ENCODE peak calls at places on chromosomes 11 and 22, in seven cellular contexts. C, Z, Y, A, J, T and B are unnamed samples.

GRCh38 chr11:1389932-1390587 is at the start of gene BRSK2:
- DNase-seq in Z (no peak), T (no peak), C (no peak), A (no peak), J (no peak), Y (no peak), B (no peak)

GRCh38 chr11:82775736-82776346 is 42.2 kb upstream of the FAM181B start:
- DNase-seq in A (peak; percentile 50), C (peak; percentile 42), Y (peak; percentile 36), T (peak; percentile 32), J (peak; percentile 68), Z (peak; percentile 85), B (no peak)

GRCh38 chr11:77126861-77127673 is 979 bp upstream of the MYO7A start:
- DNase-seq in C (no peak), A (no peak), Z (peak; percentile 57), T (peak; percentile 89), J (peak; percentile 59), Y (no peak), B (no peak)

GRCh38 chr11:86440305-86440716 is 65.6 kb downstream of the CCDC81 start:
- DNase-seq in J (no peak), Y (no peak), Z (no peak), C (no peak), T (no peak), A (no peak), B (no peak)

GRCh38 chr11:66087148-66087908 is 17.3 kb downstream of the PACS1 start:
- DNase-seq in C (no peak), A (no peak), Z (no peak), J (no peak), T (no peak), Y (no peak), B (no peak)

GRCh38 chr22:19429950-19430889 is 1.3 kb downstream of the HIRA start:
- DNase-seq in J (peak; percentile 93), Y (no peak), Z (peak; percentile 16), C (peak; percentile 75), T (peak; percentile 40), A (no peak), B (no peak)

GRCh38 chr11:72239849-72240460 is 4.0 kb downstream of the PHOX2A start:
- DNase-seq in Z (no peak), A (no peak), T (no peak), Y (no peak), J (no peak), C (no peak), B (no peak)

GRCh38 chr11:86632499-86633269 is 39.7 kb downstream of the ME3 start:
- DNase-seq in J (peak; percentile 18), A (peak; percentile 39), Y (peak; percentile 68), C (peak; percentile 28), Z (peak; percentile 96), T (peak; percentile 8), B (no peak)

GRCh38 chr11:45663486-45664375 is 1.7 kb downstream of the CHST1 start:
- DNase-seq in Y (no peak), J (no peak), Z (no peak), A (no peak), C (no peak), T (no peak), B (no peak)

GRCh38 chr11:8586805-8587204 is 7.2 kb downstream of the STK33 start:
- DNase-seq in C (no peak), J (no peak), Z (no peak), A (no peak), T (no peak), Y (no peak), B (no peak)

GRCh38 chr11:117121176-117121575 is 22.9 kb upstream of the PAFAH1B2 start:
- DNase-seq in T (no peak), Z (no peak), A (no peak), J (no peak), Y (no peak), C (no peak), B (no peak)

GRCh38 chr11:63532150-63532549 is 4.5 kb upstream of the PLAAT4 start:
- DNase-seq in T (no peak), C (no peak), A (no peak), J (no peak), Z (no peak), Y (no peak), B (no peak)

GRCh38 chr11:62012451-62013265 is 45.2 kb upstream of the FTH1 start:
- DNase-seq in C (peak; percentile 67), A (no peak), Y (no peak), T (no peak), J (peak; percentile 45), Z (no peak), B (no peak)

GRCh38 chr22:50184004-50184461 is 1.7 kb upstream of the TRABD start:
- DNase-seq in Z (no peak), A (no peak), C (peak; percentile 55), Y (no peak), T (no peak), J (peak; percentile 36), B (no peak)

GRCh38 chr22:22604326-22605073 is 39.9 kb upstream of the GGTLC2 start:
- DNase-seq in Z (no peak), T (no peak), Y (no peak), J (no peak), A (no peak), C (no peak), B (no peak)

GRCh38 chr11:1515082-1516060 is 28.8 kb upstream of the MOB2 start:
- DNase-seq in J (peak; percentile 75), Y (peak; percentile 6), Z (peak; percentile 63), A (peak; percentile 49), T (peak; percentile 96), C (peak; percentile 23), B (no peak)

GRCh38 chr11:123543796-123544195 is 110.6 kb downstream of the SCN3B start:
- DNase-seq in Z (peak; percentile 52), Y (peak; percentile 7), J (no peak), C (no peak), A (no peak), T (no peak), B (no peak)

GRCh38 chr11:107853070-107853469 is 5.5 kb downstream of the SLC35F2 start:
- DNase-seq in T (no peak), Z (no peak), J (no peak), Y (no peak), C (no peak), A (no peak), B (no peak)

GRCh38 chr11:70542811-70543210 is 144.5 kb downstream of the CTTN start:
- DNase-seq in J (no peak), Y (no peak), C (no peak), T (no peak), Z (no peak), A (no peak), B (no peak)

GRCh38 chr11:88352139-88352538 is 14.6 kb upstream of the CTSC start:
- DNase-seq in T (no peak), C (no peak), A (no peak), Z (peak; percentile 55), Y (no peak), J (no peak), B (peak; percentile 73)

GRCh38 chr22:32579533-32580220 is 105.1 kb downstream of the FBXO7 start:
- DNase-seq in A (no peak), T (no peak), Y (no peak), C (peak; percentile 50), J (no peak), Z (no peak), B (no peak)

DNA sequence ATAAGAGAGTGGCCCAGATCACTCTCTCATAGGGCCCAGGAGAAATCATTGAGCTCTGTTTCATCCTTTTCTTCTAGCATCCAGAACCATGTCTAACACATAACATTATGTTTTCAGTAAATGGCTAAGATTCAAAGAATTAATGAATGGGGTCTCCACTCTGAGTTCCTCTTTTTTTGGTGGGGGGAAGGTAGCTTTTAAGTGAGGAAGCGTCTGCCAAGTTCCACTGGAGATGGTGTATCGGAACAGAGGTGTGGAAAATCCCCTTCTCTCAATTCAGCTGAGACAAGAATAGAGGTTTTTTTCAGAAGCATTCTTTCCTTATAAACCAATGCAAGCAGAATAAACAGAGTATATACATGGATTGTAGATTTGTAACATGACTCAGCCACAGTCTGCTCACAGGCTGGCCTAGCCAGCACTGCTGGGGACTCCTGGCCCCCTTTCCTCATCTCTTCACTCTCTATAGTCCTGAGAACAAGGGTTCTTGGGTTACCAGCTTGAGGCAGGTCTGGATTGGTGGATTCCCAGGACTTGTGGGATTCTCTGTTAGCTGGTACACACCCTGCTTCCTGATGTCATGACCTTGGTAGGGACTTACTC is 97.2 kb downstream of the TRAF6 start:
- DNase-seq in C (no peak), A (no peak), J (no peak), T (no peak), Y (no peak), Z (no peak), B (no peak)
- H3K27ac ChIP-seq in C (no peak overlapping the region), A (no peak overlapping the region), J (no peak overlapping the region), T (no peak overlapping the region), Y (no peak overlapping the region), Z (no peak overlapping the region), B (no peak overlapping the region)

GRCh38 chr11:60367009-60367408 is 11.3 kb upstream of the MS4A7 start:
- DNase-seq in A (no peak), Y (no peak), Z (no peak), C (no peak), T (no peak), J (no peak), B (no peak)
- H3K9ac ChIP-seq in A (no peak overlapping the region), Y (no peak overlapping the region), Z (no peak overlapping the region), C (no peak overlapping the region), T (no peak overlapping the region), J (no peak overlapping the region), B (no peak overlapping the region)

GRCh38 chr11:60887531-60887930 is 18.9 kb downstream of the PRPF19 start:
- DNase-seq in Y (peak; percentile 31), C (peak; percentile 66), A (no peak), J (peak; percentile 74), Z (peak; percentile 56), T (peak; percentile 63), B (no peak)
- TF ChIP-seq POLR2AphosphoS5 in Y (no peak), C (no peak), A (no peak), J (no peak), Z (no peak), T (no peak), B (no peak)

GRCh38 chr11:13999704-14000103 is 37.2 kb downstream of the SPON1 start:
- DNase-seq in J (no peak), Z (no peak), C (no peak), T (no peak), Y (no peak), A (no peak), B (no peak)
- H3K27ac ChIP-seq in J (no peak overlapping the region), Z (no peak overlapping the region), C (no peak overlapping the region), T (no peak overlapping the region), Y (no peak overlapping the region), A (no peak overlapping the region), B (no peak overlapping the region)

GRCh38 chr11:22173532-22173931 is 19.4 kb upstream of the ANO5 start:
- DNase-seq in J (no peak), A (no peak), C (no peak), T (no peak), Y (no peak), Z (no peak), B (no peak)
- H3K9ac ChIP-seq in J (no peak overlapping the region), A (no peak overlapping the region), C (no peak overlapping the region), T (no peak overlapping the region), Y (no peak overlapping the region), Z (no peak overlapping the region), B (no peak overlapping the region)

GRCh38 chr11:35182317-35182939 is 43.5 kb downstream of the CD44 start:
- DNase-seq in Z (no peak), T (no peak), Y (no peak), J (no peak), C (no peak), A (no peak), B (no peak)
- TF ChIP-seq POLR2AphosphoS5 in Z (no peak), T (no peak), Y (no peak), J (no peak), C (no peak), A (no peak), B (no peak)